ENCODE peak calls at places on chromosomes 3 and 15, in nine cellular contexts. Z is GM12891; N is stimulated activated CD8-positive, alpha-beta memory T cell treated with anti-CD3 and anti-CD28 coated beads, Interleukin-12 subunit alpha, Interleukin-12 subunit beta, amount 100 ng/mL, for 1 hour; X is CD4-positive, alpha-beta T cell; Y is activated naive CD8-positive, alpha-beta T cell treated with anti-CD3 and anti-CD28 coated beads, Interleukin-2, amount 50 U/mL, for 24 hours; L is activated CD8-positive, alpha-beta memory T cell treated with anti-CD3 and anti-CD28 coated beads for 4 hours; R is HTR-8/SVneo; H is nucleus accumbens; V is NCI-H1436. D is an unnamed sample.

GRCh38 chr3:113277886-113278598 is 66.7 kb downstream of the BOC start:
- DNase-seq in X (no peak), R (no peak), V (no peak), L (no peak), Z (no peak), Y (no peak), H (no peak), N (no peak), D (peak)

GRCh38 chr3:157436583-157437300 is at the start of gene PTX3:
- DNase-seq in Z (no peak), L (no peak), X (no peak), V (no peak), N (no peak), Y (peak), H (no peak), R (peak), D (peak)

GRCh38 chr3:137845161-137845560 is 81.0 kb downstream of the SOX14 start:
- DNase-seq in V (no peak), R (no peak), X (no peak), Y (no peak), H (no peak), L (no peak), Z (no peak), N (no peak), D (no peak)

GRCh38 chr3:57733790-57734189 is 22.3 kb upstream of the SLMAP start:
- DNase-seq in V (no peak), R (no peak), N (no peak), L (no peak), Z (no peak), H (no peak), Y (no peak), X (no peak), D (no peak)

GRCh38 chr3:180680097-180680430 is 775 bp upstream of the CCDC39 start:
- DNase-seq in R (peak), N (no peak), L (no peak), H (no peak), Z (peak), Y (peak), V (peak), X (no peak), D (no peak)

GRCh38 chr3:159266779-159267178 is 464.9 kb downstream of the MFSD1 start:
- DNase-seq in X (no peak), N (no peak), R (peak), L (no peak), V (peak), H (no peak), Y (peak), Z (no peak), D (no peak)

GRCh38 chr3:29764059-29764458 is 483.2 kb downstream of the RBMS3 start:
- DNase-seq in V (no peak), Z (no peak), L (no peak), Y (no peak), X (no peak), H (no peak), R (no peak), N (no peak), D (no peak)

GRCh38 chr3:16866447-16867025 is 18.2 kb upstream of the PLCL2 start:
- DNase-seq in N (no peak), V (no peak), R (peak), L (no peak), X (no peak), Z (no peak), Y (no peak), H (no peak), D (no peak)

GRCh38 chr3:170038434-170039110 is 777 bp downstream of the GPR160 start:
- DNase-seq in L (no peak), N (no peak), X (peak), V (peak), Z (peak), H (no peak), Y (peak), R (no peak), D (peak)

GRCh38 chr3:184592411-184593200 is 31.0 kb downstream of the EPHB3 start:
- DNase-seq in X (no peak), N (no peak), R (peak), Z (no peak), V (no peak), H (no peak), Y (no peak), L (no peak), D (no peak)

GRCh38 chr3:27888562-27888961 is 166.4 kb upstream of the EOMES start:
- DNase-seq in Y (no peak), R (no peak), L (no peak), X (no peak), V (no peak), Z (no peak), N (no peak), H (no peak), D (no peak)

GRCh38 chr3:99871231-99871898 is 53.7 kb downstream of the CMSS1 start:
- DNase-seq in Y (no peak), Z (no peak), X (no peak), N (no peak), H (no peak), L (no peak), R (no peak), V (no peak), D (no peak)

GRCh38 chr3:58329150-58329921 is 3.4 kb upstream of the PXK start:
- DNase-seq in N (no peak), H (no peak), L (no peak), R (no peak), Z (no peak), X (no peak), Y (no peak), V (no peak), D (no peak)

GRCh38 chr15:73957276-73957675 is 31.0 kb downstream of the LOXL1 start:
- DNase-seq in N (no peak), V (no peak), Z (peak), R (no peak), Y (no peak), H (no peak), X (no peak), L (no peak), D (peak)

GRCh38 chr3:73768594-73769308 is 144.0 kb upstream of the PDZRN3 start:
- DNase-seq in Z (no peak), H (no peak), X (no peak), R (no peak), Y (no peak), V (no peak), L (no peak), N (no peak), D (no peak)

GRCh38 chr15:61038387-61038786 is 190.7 kb downstream of the RORA start:
- DNase-seq in R (no peak), N (no peak), Y (no peak), X (no peak), V (peak), Z (no peak), H (no peak), L (no peak), D (no peak)

GRCh38 chr3:46987485-46988401 is 8.3 kb downstream of the NBEAL2 start:
- DNase-seq in Y (peak), L (peak), Z (peak), V (no peak), H (no peak), N (peak), R (peak), X (peak), D (peak)

GRCh38 chr3:13688034-13688433 is 139.1 kb downstream of the FBLN2 start:
- DNase-seq in X (no peak), Y (no peak), R (no peak), V (no peak), H (no peak), N (no peak), L (no peak), Z (no peak), D (no peak)

GRCh38 chr3:37256447-37256846 is 82.1 kb upstream of the LRRFIP2 start:
- DNase-seq in V (no peak), X (no peak), Y (no peak), N (no peak), L (no peak), Z (no peak), R (no peak), H (no peak), D (no peak)

GRCh38 chr3:72996121-72996472 is 514 bp upstream of the PPP4R2 start:
- DNase-seq in X (no peak), Y (no peak), V (no peak), L (no peak), R (no peak), H (no peak), Z (no peak), N (no peak), D (peak)

GRCh38 chr3:128094295-128095151 is 29.1 kb downstream of the RUVBL1 start:
- DNase-seq in Y (no peak), N (no peak), Z (no peak), X (no peak), L (no peak), V (no peak), R (no peak), H (no peak), D (no peak)

GRCh38 chr3:191373327-191373726 is 43.0 kb upstream of the UTS2B start:
- DNase-seq in N (no peak), L (no peak), X (no peak), H (no peak), R (no peak), Z (no peak), V (no peak), Y (no peak), D (no peak)

D was measured in kidney.